ENCODE peak calls at places on chromosomes 5 and 9, in seven cellular contexts. One of them, this sample, is unnamed.

GRCh38 chr9:4489919-4490704 is at the start of gene SLC1A1:
- DNase-seq in HuH-7: peak; percentile 63
- DNase-seq in head of caudate nucleus: peak; percentile 65
- DNase-seq in upper lobe of right lung: peak; percentile 87
- DNase-seq in AG08395: peak; percentile 68
- DNase-seq in RKO: peak; percentile 68
- DNase-seq in NCI-H2081: peak; percentile 80
- DNase-seq in this sample: peak; percentile 60

GRCh38 chr5:105263522-105263921 is 1700.9 kb upstream of the NUDT12 start:
- DNase-seq in head of caudate nucleus: no peak
- DNase-seq in AG08395: no peak
- DNase-seq in HuH-7: no peak
- DNase-seq in upper lobe of right lung: no peak
- DNase-seq in NCI-H2081: no peak
- DNase-seq in RKO: no peak
- DNase-seq in this sample: no peak

GRCh38 chr5:149679876-149680809 is 50.0 kb upstream of the PPARGC1B start:
- DNase-seq in HuH-7: no peak
- DNase-seq in AG08395: no peak
- DNase-seq in head of caudate nucleus: no peak
- DNase-seq in RKO: no peak
- DNase-seq in upper lobe of right lung: no peak
- DNase-seq in NCI-H2081: no peak
- DNase-seq in this sample: no peak

GRCh38 chr5:172904643-172905345 is 54.4 kb upstream of the RPL26L1 start:
- DNase-seq in NCI-H2081: peak; percentile 67
- DNase-seq in upper lobe of right lung: peak; percentile 90
- DNase-seq in AG08395: peak; percentile 53
- DNase-seq in HuH-7: no peak
- DNase-seq in RKO: no peak
- DNase-seq in head of caudate nucleus: no peak
- DNase-seq in this sample: peak; percentile 85

GRCh38 chr9:21750021-21750735 is 52.3 kb upstream of the MTAP start:
- DNase-seq in NCI-H2081: no peak
- DNase-seq in HuH-7: no peak
- DNase-seq in RKO: no peak
- DNase-seq in AG08395: no peak
- DNase-seq in head of caudate nucleus: no peak
- DNase-seq in upper lobe of right lung: no peak
- DNase-seq in this sample: peak; percentile 76

GRCh38 chr5:140221697-140222223 is 46.8 kb downstream of the CYSTM1 start:
- DNase-seq in head of caudate nucleus: no peak
- DNase-seq in HuH-7: no peak
- DNase-seq in RKO: peak; percentile 86
- DNase-seq in NCI-H2081: no peak
- DNase-seq in AG08395: peak; percentile 80
- DNase-seq in upper lobe of right lung: no peak
- DNase-seq in this sample: peak; percentile 81

GRCh38 chr5:172747471-172747870 is 23.5 kb downstream of the DUSP1 start:
- DNase-seq in upper lobe of right lung: no peak
- DNase-seq in NCI-H2081: no peak
- DNase-seq in HuH-7: no peak
- DNase-seq in head of caudate nucleus: no peak
- DNase-seq in RKO: no peak
- DNase-seq in AG08395: no peak
- DNase-seq in this sample: no peak

GRCh38 chr5:87074072-87074471 is 193.6 kb upstream of the RASA1 start:
- DNase-seq in RKO: no peak
- DNase-seq in NCI-H2081: no peak
- DNase-seq in upper lobe of right lung: no peak
- DNase-seq in AG08395: no peak
- DNase-seq in HuH-7: no peak
- DNase-seq in head of caudate nucleus: no peak
- DNase-seq in this sample: no peak

GRCh38 chr5:179599100-179599499 is 24.4 kb downstream of the HNRNPH1 start:
- DNase-seq in head of caudate nucleus: no peak
- DNase-seq in HuH-7: no peak
- DNase-seq in NCI-H2081: no peak
- DNase-seq in RKO: no peak
- DNase-seq in upper lobe of right lung: peak; percentile 55
- DNase-seq in AG08395: no peak
- DNase-seq in this sample: no peak

GRCh38 chr5:141641634-141642278 is 5.0 kb downstream of the RELL2 start:
- DNase-seq in NCI-H2081: no peak
- DNase-seq in upper lobe of right lung: no peak
- DNase-seq in HuH-7: peak; percentile 66
- DNase-seq in RKO: peak; percentile 88
- DNase-seq in AG08395: peak; percentile 74
- DNase-seq in head of caudate nucleus: no peak
- DNase-seq in this sample: peak; percentile 65

GRCh38 chr5:106801554-106801953 is 869.2 kb downstream of the EFNA5 start:
- DNase-seq in NCI-H2081: no peak
- DNase-seq in AG08395: no peak
- DNase-seq in RKO: no peak
- DNase-seq in HuH-7: no peak
- DNase-seq in upper lobe of right lung: no peak
- DNase-seq in head of caudate nucleus: no peak
- DNase-seq in this sample: no peak

GRCh38 chr5:102561894-102562760 is 63.3 kb upstream of the SLCO6A1 start:
- DNase-seq in RKO: peak; percentile 12
- DNase-seq in HuH-7: peak; percentile 12
- DNase-seq in head of caudate nucleus: no peak
- DNase-seq in AG08395: no peak
- DNase-seq in NCI-H2081: peak; percentile 14
- DNase-seq in upper lobe of right lung: peak; percentile 60
- DNase-seq in this sample: peak; percentile 19

GRCh38 chr5:41363343-41363986 is 146.9 kb downstream of the PLCXD3 start:
- DNase-seq in HuH-7: no peak
- DNase-seq in AG08395: no peak
- DNase-seq in RKO: no peak
- DNase-seq in upper lobe of right lung: no peak
- DNase-seq in NCI-H2081: no peak
- DNase-seq in head of caudate nucleus: no peak
- DNase-seq in this sample: no peak

GRCh38 chr9:93667006-93667405 is 90.6 kb downstream of the PHF2 start:
- DNase-seq in NCI-H2081: no peak
- DNase-seq in HuH-7: no peak
- DNase-seq in AG08395: no peak
- DNase-seq in upper lobe of right lung: peak; percentile 59
- DNase-seq in RKO: no peak
- DNase-seq in head of caudate nucleus: no peak
- DNase-seq in this sample: no peak

GRCh38 chr9:134301387-134302129 is 24.7 kb upstream of the RXRA start:
- DNase-seq in HuH-7: no peak
- DNase-seq in upper lobe of right lung: peak; percentile 52
- DNase-seq in NCI-H2081: no peak
- DNase-seq in head of caudate nucleus: no peak
- DNase-seq in RKO: no peak
- DNase-seq in AG08395: no peak
- DNase-seq in this sample: no peak

GRCh38 chr5:37735649-37736347 is 104.0 kb downstream of the GDNF start:
- DNase-seq in HuH-7: no peak
- DNase-seq in NCI-H2081: peak; percentile 22
- DNase-seq in AG08395: no peak
- DNase-seq in head of caudate nucleus: peak; percentile 73
- DNase-seq in upper lobe of right lung: no peak
- DNase-seq in RKO: no peak
- DNase-seq in this sample: peak; percentile 58

GRCh38 chr5:1725641-1726468 is 73.8 kb downstream of the MRPL36 start:
- DNase-seq in upper lobe of right lung: peak; percentile 59
- DNase-seq in AG08395: no peak
- DNase-seq in RKO: no peak
- DNase-seq in head of caudate nucleus: no peak
- DNase-seq in HuH-7: no peak
- DNase-seq in NCI-H2081: no peak
- DNase-seq in this sample: no peak

GRCh38 chr5:130526708-130527107 is 622.4 kb downstream of the CHSY3 start:
- DNase-seq in RKO: no peak
- DNase-seq in NCI-H2081: no peak
- DNase-seq in AG08395: no peak
- DNase-seq in head of caudate nucleus: no peak
- DNase-seq in upper lobe of right lung: no peak
- DNase-seq in HuH-7: no peak
- DNase-seq in this sample: peak; percentile 93

GRCh38 chr9:95626885-95627558 is 110.3 kb upstream of the PTCH1 start:
- DNase-seq in head of caudate nucleus: peak; percentile 12
- DNase-seq in AG08395: no peak
- DNase-seq in upper lobe of right lung: no peak
- DNase-seq in NCI-H2081: no peak
- DNase-seq in RKO: no peak
- DNase-seq in HuH-7: no peak
- DNase-seq in this sample: no peak

GRCh38 chr5:164627051-164627450 is 1121.6 kb downstream of the MAT2B start:
- DNase-seq in head of caudate nucleus: no peak
- DNase-seq in AG08395: no peak
- DNase-seq in RKO: no peak
- DNase-seq in HuH-7: no peak
- DNase-seq in NCI-H2081: no peak
- DNase-seq in upper lobe of right lung: no peak
- DNase-seq in this sample: no peak

GRCh38 chr5:112351225-112351624 is 67.9 kb downstream of the EPB41L4A start:
- DNase-seq in upper lobe of right lung: no peak
- DNase-seq in RKO: no peak
- DNase-seq in head of caudate nucleus: no peak
- DNase-seq in HuH-7: no peak
- DNase-seq in AG08395: no peak
- DNase-seq in NCI-H2081: no peak
- DNase-seq in this sample: no peak

GRCh38 chr5:113378081-113378480 is 56.7 kb downstream of the TSSK1B start:
- DNase-seq in AG08395: no peak
- DNase-seq in HuH-7: no peak
- DNase-seq in RKO: no peak
- DNase-seq in NCI-H2081: no peak
- DNase-seq in upper lobe of right lung: no peak
- DNase-seq in head of caudate nucleus: no peak
- DNase-seq in this sample: no peak

GRCh38 chr5:130316971-130317421 is 412.7 kb downstream of the CHSY3 start:
- DNase-seq in head of caudate nucleus: no peak
- DNase-seq in AG08395: no peak
- DNase-seq in NCI-H2081: no peak
- DNase-seq in RKO: no peak
- DNase-seq in upper lobe of right lung: no peak
- DNase-seq in HuH-7: no peak
- DNase-seq in this sample: peak; percentile 12

GRCh38 chr5:68958428-68958827 is 135.4 kb upstream of the SLC30A5 start:
- DNase-seq in HuH-7: no peak
- DNase-seq in head of caudate nucleus: no peak
- DNase-seq in upper lobe of right lung: no peak
- DNase-seq in AG08395: no peak
- DNase-seq in RKO: no peak
- DNase-seq in NCI-H2081: no peak
- DNase-seq in this sample: no peak

GRCh38 chr5:132180134-132180745 is 47.4 kb downstream of the P4HA2 start:
- DNase-seq in RKO: peak; percentile 74
- DNase-seq in upper lobe of right lung: no peak
- DNase-seq in HuH-7: peak; percentile 56
- DNase-seq in head of caudate nucleus: no peak
- DNase-seq in AG08395: peak; percentile 74
- DNase-seq in NCI-H2081: no peak
- DNase-seq in this sample: peak; percentile 79

GRCh38 chr9:81202292-81202691 is 487.1 kb downstream of the TLE1 start:
- DNase-seq in RKO: no peak
- DNase-seq in upper lobe of right lung: no peak
- DNase-seq in HuH-7: no peak
- DNase-seq in AG08395: no peak
- DNase-seq in head of caudate nucleus: no peak
- DNase-seq in NCI-H2081: no peak
- DNase-seq in this sample: no peak

GRCh38 chr5:168598639-168599038 is 19.5 kb upstream of the PANK3 start:
- DNase-seq in AG08395: no peak
- DNase-seq in HuH-7: no peak
- DNase-seq in upper lobe of right lung: no peak
- DNase-seq in head of caudate nucleus: no peak
- DNase-seq in RKO: no peak
- DNase-seq in NCI-H2081: no peak
- DNase-seq in this sample: no peak

GRCh38 chr5:15594922-15595568 is 95.1 kb downstream of the FBXL7 start:
- DNase-seq in AG08395: no peak
- DNase-seq in RKO: no peak
- DNase-seq in NCI-H2081: no peak
- DNase-seq in HuH-7: no peak
- DNase-seq in upper lobe of right lung: no peak
- DNase-seq in head of caudate nucleus: no peak
- DNase-seq in this sample: no peak

GRCh38 chr5:96821260-96821916 is 13.6 kb upstream of the ERAP1 start:
- DNase-seq in NCI-H2081: no peak
- DNase-seq in upper lobe of right lung: no peak
- DNase-seq in head of caudate nucleus: no peak
- DNase-seq in RKO: no peak
- DNase-seq in HuH-7: no peak
- DNase-seq in AG08395: no peak
- DNase-seq in this sample: no peak

GRCh38 chr5:124736111-124736813 is 10.2 kb downstream of the ZNF608 start:
- DNase-seq in NCI-H2081: peak; percentile 21
- DNase-seq in RKO: no peak
- DNase-seq in HuH-7: no peak
- DNase-seq in AG08395: peak; percentile 73
- DNase-seq in upper lobe of right lung: no peak
- DNase-seq in head of caudate nucleus: no peak
- DNase-seq in this sample: peak; percentile 90

GRCh38 chr9:119318371-119318770 is 50.9 kb downstream of the BRINP1 start:
- DNase-seq in RKO: peak; percentile 12
- DNase-seq in NCI-H2081: peak; percentile 15
- DNase-seq in upper lobe of right lung: no peak
- DNase-seq in AG08395: no peak
- DNase-seq in HuH-7: no peak
- DNase-seq in head of caudate nucleus: no peak
- DNase-seq in this sample: no peak

GRCh38 chr9:22073349-22073748 is 64.2 kb upstream of the CDKN2B start:
- DNase-seq in AG08395: no peak
- DNase-seq in NCI-H2081: no peak
- DNase-seq in HuH-7: no peak
- DNase-seq in upper lobe of right lung: no peak
- DNase-seq in RKO: no peak
- DNase-seq in head of caudate nucleus: no peak
- DNase-seq in this sample: no peak

GRCh38 chr9:36770025-36770424 is 197.3 kb downstream of the MELK start:
- DNase-seq in upper lobe of right lung: no peak
- DNase-seq in head of caudate nucleus: no peak
- DNase-seq in HuH-7: no peak
- DNase-seq in AG08395: no peak
- DNase-seq in RKO: no peak
- DNase-seq in NCI-H2081: no peak
- DNase-seq in this sample: no peak

GRCh38 chr9:78997296-78997695 is 574.5 kb upstream of the TLE4 start:
- DNase-seq in upper lobe of right lung: no peak
- DNase-seq in AG08395: no peak
- DNase-seq in head of caudate nucleus: no peak
- DNase-seq in RKO: no peak
- DNase-seq in HuH-7: no peak
- DNase-seq in NCI-H2081: no peak
- DNase-seq in this sample: no peak

GRCh38 chr5:69083412-69083811 is 10.4 kb upstream of the SLC30A5 start:
- DNase-seq in NCI-H2081: peak; percentile 6
- DNase-seq in upper lobe of right lung: no peak
- DNase-seq in AG08395: no peak
- DNase-seq in RKO: peak; percentile 43
- DNase-seq in HuH-7: no peak
- DNase-seq in head of caudate nucleus: no peak
- DNase-seq in this sample: no peak

GRCh38 chr9:135924628-135925338 is 17.4 kb upstream of the CAMSAP1 start:
- DNase-seq in AG08395: no peak
- DNase-seq in HuH-7: no peak
- DNase-seq in NCI-H2081: no peak
- DNase-seq in RKO: no peak
- DNase-seq in head of caudate nucleus: no peak
- DNase-seq in upper lobe of right lung: no peak
- DNase-seq in this sample: no peak

GRCh38 chr5:95181650-95182049 is 103.2 kb downstream of the MCTP1 start:
- DNase-seq in head of caudate nucleus: no peak
- DNase-seq in HuH-7: no peak
- DNase-seq in upper lobe of right lung: no peak
- DNase-seq in RKO: no peak
- DNase-seq in AG08395: no peak
- DNase-seq in NCI-H2081: no peak
- DNase-seq in this sample: no peak

GRCh38 chr5:32013658-32014057 is 160.5 kb downstream of the GOLPH3 start:
- DNase-seq in RKO: no peak
- DNase-seq in AG08395: no peak
- DNase-seq in HuH-7: no peak
- DNase-seq in NCI-H2081: no peak
- DNase-seq in head of caudate nucleus: no peak
- DNase-seq in upper lobe of right lung: no peak
- DNase-seq in this sample: no peak

This sample was measured in astrocyte of the spinal cord.